ENCODE peak calls at places on chromosomes 13 and 19, in four cellular contexts. L is GM23338, M is HepG2, N is OCI-LY7. D is an unnamed sample.

GRCh38 chr13:113585828-113586355 is 1.3 kb downstream of the TFDP1 start:
- DNase-seq in L (no peak), M (no peak), N (no peak), D (no peak)

GRCh38 chr13:112627161-112627560 is 39.2 kb upstream of the TUBGCP3 start:
- DNase-seq in L (no peak), M (no peak), N (no peak), D (no peak)

GRCh38 chr13:111025310-111025709 is 89.8 kb upstream of the ARHGEF7 start:
- DNase-seq in L (no peak), M (no peak), N (no peak), D (no peak)

GRCh38 chr19:42313096-42313839 is at the start of gene TMEM145:
- DNase-seq in L (peak; percentile 84), M (no peak), N (peak; percentile 53), D (no peak)

GRCh38 chr13:110158201-110158600 is 148.8 kb downstream of the COL4A1 start:
- DNase-seq in L (no peak), M (no peak), N (no peak), D (no peak)

GRCh38 chr13:111013196-111013595 is 98.3 kb upstream of the ANKRD10 start:
- DNase-seq in L (no peak), M (peak; percentile 16), N (no peak), D (no peak)

GRCh38 chr19:18809149-18809978 is 18.3 kb upstream of the COMP start:
- DNase-seq in L (no peak), M (no peak), N (no peak), D (no peak)

GRCh38 chr13:86838411-86839120 is 832.6 kb upstream of the SLITRK5 start:
- DNase-seq in L (no peak), M (no peak), N (no peak), D (no peak)

GRCh38 chr19:51111606-51112005 is 3.4 kb upstream of the CTU1 start:
- DNase-seq in L (peak; percentile 68), M (peak; percentile 14), N (no peak), D (no peak)

DNA sequence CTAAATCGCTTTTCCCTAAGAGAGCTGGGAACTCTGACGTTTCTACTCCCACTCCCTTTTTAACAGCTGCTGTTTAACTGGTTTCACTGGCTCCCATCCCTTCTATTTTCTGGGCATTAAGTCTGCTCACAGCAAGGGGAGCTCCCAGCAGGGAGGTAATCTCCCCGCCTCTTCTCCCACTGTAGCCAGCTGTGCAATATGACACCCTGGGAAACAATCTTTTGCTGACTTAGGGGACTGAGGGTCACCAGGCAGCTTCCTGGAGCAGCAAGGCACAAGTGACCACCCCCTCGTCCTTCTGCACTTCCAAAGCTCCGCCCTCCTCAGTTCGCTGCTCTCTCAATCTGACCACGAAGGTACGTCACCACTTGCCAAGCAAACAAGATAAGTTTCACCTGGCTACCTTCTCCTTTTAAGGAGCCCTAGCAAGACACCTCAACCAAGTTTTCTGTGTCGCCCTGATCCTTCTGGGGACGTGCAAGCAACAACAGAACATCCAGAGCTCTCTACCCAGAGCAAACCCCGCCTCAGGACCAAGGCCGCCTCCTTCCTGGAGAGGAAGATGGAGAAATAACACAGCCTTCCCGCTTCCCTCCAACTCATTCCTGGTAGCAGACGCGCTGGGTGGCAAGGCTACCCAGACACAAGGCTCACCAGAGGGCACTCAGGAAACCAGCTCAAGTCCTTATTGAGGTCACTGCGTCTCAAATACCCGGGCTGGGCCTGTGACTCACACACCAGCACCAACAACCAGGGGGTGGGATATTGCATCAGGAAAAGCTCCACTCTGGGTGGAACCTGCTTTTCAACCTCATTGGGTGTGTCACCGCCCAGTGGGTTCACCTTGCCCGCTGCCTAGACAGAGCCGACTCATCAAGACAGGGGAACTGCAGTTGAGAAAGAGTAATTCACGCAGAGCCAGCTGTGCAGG is 92.4 kb downstream of the STK24 start:
- DNase-seq in L (peak; percentile 91), M (peak; percentile 91), N (no peak), D (peak; percentile 98)
- TF ChIP-seq CTCF in L (no peak), M (no peak), N (no peak), D (peak; percentile 32)

GRCh38 chr19:11507370-11508078 is 1.9 kb upstream of the ZNF653 start:
- DNase-seq in L (no peak), M (no peak), N (no peak), D (no peak)
- H3K27ac ChIP-seq in L (no peak overlapping the region), M (no peak overlapping the region), N (no peak overlapping the region), D (no peak overlapping the region)

DNA sequence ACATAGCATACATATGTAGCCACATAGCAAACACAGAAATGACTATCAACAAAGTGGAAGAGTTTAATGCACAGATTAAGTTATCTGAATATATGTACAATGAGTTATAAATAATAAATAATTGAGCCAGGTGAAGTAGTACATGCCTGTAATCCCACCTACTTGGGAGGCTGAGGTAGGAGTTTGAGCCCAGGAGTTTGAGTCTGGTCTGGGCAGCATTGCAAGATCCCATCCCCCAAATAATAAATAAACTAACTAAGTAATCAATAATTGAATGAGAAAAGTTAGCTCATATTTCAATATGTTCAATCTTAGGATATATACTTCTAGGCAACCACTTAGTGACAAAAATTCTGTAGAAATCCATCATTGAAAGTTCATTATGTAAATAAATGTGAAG is 1.7 kb downstream of the CARD8 start:
- DNase-seq in L (no peak), M (no peak), N (no peak), D (no peak)
- H3K4me3 ChIP-seq in L (no peak overlapping the region), M (no peak overlapping the region), N (peak overlapping the region; percentile 71), D (no peak overlapping the region)

GRCh38 chr19:12873891-12874745 is 7.1 kb downstream of the DNASE2 start:
- DNase-seq in L (peak; percentile 43), M (no peak), N (no peak), D (no peak)
- TF ChIP-seq CTCF in L (no peak), M (no peak), N (no peak), D (no peak)

DNA sequence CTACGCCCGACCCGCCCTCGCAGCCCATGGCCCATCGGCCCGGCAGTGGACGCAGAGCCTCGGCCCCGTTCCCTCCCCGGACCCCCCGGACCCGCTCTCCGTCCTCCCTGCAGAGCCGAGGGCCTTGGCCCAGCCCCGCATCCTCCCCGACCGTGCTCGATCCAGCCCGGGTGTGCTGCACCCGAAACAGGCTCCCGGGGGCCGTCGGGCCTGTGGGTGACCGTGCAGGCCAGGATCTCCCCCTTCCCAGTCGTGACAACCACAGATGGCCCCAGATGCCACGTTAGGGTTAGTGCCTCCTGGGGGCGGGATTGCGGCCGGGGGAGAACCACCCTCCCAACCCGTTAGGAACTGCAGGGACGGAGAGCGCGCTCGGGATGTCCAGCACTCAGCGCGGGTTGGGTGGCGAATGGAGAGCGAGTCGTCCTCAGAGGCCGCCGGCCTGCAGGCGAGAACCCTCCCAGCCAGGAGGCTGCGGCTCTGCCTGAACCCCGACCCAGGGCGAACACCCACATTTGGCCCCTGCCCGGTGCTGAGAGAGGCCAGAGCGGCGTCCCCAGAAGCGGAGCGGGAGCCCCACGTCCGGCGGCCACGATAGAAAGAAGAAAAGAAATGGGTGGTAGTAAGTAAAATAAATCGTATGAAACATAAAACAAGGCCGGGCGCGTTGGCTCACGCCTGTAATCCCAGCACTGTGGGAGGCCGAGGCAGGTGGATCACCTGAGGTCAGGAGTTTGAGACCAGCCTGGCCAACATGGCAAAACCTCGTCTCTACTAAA is 6.7 kb upstream of the MADCAM1 start:
- DNase-seq in L (peak; percentile 72), M (peak; percentile 45), N (peak; percentile 24), D (no peak)
- H3K27ac ChIP-seq in L (no peak overlapping the region), M (peak overlapping the region; percentile 99), N (no peak overlapping the region), D (peak overlapping the region; percentile 54)

GRCh38 chr19:47021536-47022139 is 2.0 kb downstream of the NPAS1 start:
- DNase-seq in L (peak; percentile 77), M (no peak), N (no peak), D (no peak)

GRCh38 chr19:47019431-47020041 is at the start of gene NPAS1:
- DNase-seq in L (peak; percentile 59), M (no peak), N (no peak), D (peak; percentile 43)

GRCh38 chr19:47020132-47020805 is 632 bp downstream of the NPAS1 start:
- DNase-seq in L (peak; percentile 78), M (no peak), N (no peak), D (peak; percentile 43)

GRCh38 chr19:47022140-47022536 is 2.5 kb downstream of the NPAS1 start:
- DNase-seq in L (no peak), M (no peak), N (no peak), D (no peak)

GRCh38 chr19:47020992-47021496 is 1.4 kb downstream of the NPAS1 start:
- DNase-seq in L (peak; percentile 69), M (no peak), N (no peak), D (no peak)
- H3K4me3 ChIP-seq in L (peak overlapping the region; percentile 62), M (peak overlapping the region; percentile 54), N (no peak overlapping the region), D (peak overlapping the region; percentile 25)

GRCh38 chr13:104809483-104809882 is 1726.0 kb downstream of the EFNB2 start:
- DNase-seq in L (no peak), M (no peak), N (no peak), D (no peak)

GRCh38 chr13:104810242-104810641 is 1725.2 kb downstream of the EFNB2 start:
- DNase-seq in L (no peak), M (no peak), N (peak; percentile 33), D (no peak)

DNA sequence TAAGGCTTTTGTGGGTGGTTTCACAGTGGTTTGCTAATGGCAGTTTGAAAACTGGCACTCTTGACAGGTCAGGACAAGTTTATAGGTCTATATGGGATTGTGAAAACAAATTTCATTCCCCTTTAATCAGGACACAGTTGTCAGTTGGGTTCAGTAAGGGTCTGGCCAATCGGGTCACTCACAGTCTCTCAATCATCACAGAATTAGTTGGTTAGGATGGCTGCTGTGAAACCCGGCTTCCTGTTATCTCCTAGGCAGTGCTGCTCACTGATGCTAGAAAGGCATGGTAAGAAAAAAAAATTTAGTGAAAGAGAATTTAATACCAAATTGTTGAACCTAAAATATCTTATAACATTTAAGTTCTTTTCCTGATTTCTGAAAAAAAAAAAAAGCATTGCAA is 1730.1 kb downstream of the EFNB2 start:
- DNase-seq in L (no peak), M (no peak), N (no peak), D (no peak)
- TF ChIP-seq CTCF in L (no peak), M (no peak), N (no peak), D (no peak)

GRCh38 chr19:56121180-56122167 is at the start of gene ZNF787:
- DNase-seq in L (peak; percentile 98), M (peak; percentile 96), N (peak; percentile 99), D (peak; percentile 95)

GRCh38 chr19:56124578-56124977 is 3.5 kb upstream of the ZNF787 start:
- DNase-seq in L (no peak), M (no peak), N (no peak), D (no peak)

GRCh38 chr19:56120371-56121179 is 520 bp downstream of the ZNF787 start:
- DNase-seq in L (peak; percentile 67), M (peak; percentile 86), N (peak; percentile 80), D (no peak)

GRCh38 chr19:56126983-56127780 is 6.1 kb upstream of the ZNF787 start:
- DNase-seq in L (no peak), M (peak; percentile 36), N (no peak), D (no peak)

DNA sequence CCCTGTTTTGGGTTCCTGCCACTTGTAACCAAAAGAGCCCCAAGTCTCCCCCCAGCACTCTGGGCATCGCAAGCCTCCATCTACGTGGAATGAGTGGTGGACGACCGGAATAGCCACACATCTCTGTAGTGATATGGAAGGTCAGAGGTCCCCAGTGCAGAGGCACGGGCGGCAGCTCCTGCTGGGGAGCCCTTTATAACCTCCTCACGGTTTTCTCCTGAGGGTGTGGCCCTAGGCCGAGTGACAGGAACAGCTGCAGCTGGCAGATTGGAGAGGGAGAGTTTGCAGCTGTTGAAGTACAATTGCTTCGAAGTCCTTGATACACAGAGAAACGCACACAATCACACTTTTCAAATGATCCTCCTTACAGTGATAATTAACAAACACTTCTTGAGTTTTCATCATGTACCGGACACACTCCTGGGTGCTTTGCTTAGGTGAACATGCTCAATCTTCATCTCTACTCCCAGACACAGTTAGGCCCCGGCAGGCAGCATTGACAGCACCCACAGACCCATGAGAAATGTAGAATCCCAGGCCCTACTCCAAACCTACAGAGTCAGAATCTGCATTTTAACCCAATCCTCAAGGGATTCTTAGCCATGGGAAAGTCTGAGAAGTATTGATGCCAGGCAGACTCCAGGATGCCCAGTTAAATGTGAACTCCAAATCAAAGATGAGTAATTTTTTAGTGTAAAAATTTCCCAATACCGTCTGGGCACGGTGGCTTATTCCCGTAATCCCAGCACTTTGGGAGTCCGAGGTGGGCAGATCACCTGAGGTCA is 4.9 kb upstream of the ZNF787 start:
- DNase-seq in L (no peak), M (no peak), N (no peak), D (no peak)
- H3K27ac ChIP-seq in L (no peak overlapping the region), M (no peak overlapping the region), N (no peak overlapping the region), D (no peak overlapping the region)